ENCODE peak calls at places on chromosomes 12 and 14, in seven cellular contexts. O is kidney, P is brain microvascular endothelial cell, Z is psoas muscle, G is GM23338, C is K562, F is colonic mucosa. D is an unnamed sample. For H3K36me3, the result is how much of the 10 kb centered on the place peaks cover.

GRCh38 chr12:66978802-66979201 is 290.4 kb upstream of the CAND1 start:
- DNase-seq in Z (no peak), G (no peak), O (no peak), P (no peak), C (no peak), F (no peak), D (no peak)

GRCh38 chr14:51291016-51291415 is 51.0 kb downstream of the TMX1 start:
- DNase-seq in C (no peak), Z (no peak), P (no peak), G (no peak), F (no peak), O (no peak), D (no peak)

GRCh38 chr14:22650960-22651521 is 6.9 kb upstream of the OR6J1 start:
- DNase-seq in F (no peak), Z (no peak), P (peak), O (no peak), G (no peak), C (peak), D (no peak)

GRCh38 chr14:90522585-90523191 is 125.9 kb downstream of the CALM1 start:
- DNase-seq in O (peak), G (no peak), F (no peak), Z (peak), C (no peak), P (no peak), D (no peak)

GRCh38 chr12:108307006-108307405 is 32.1 kb downstream of the CMKLR1 start:
- DNase-seq in O (no peak), F (no peak), G (no peak), Z (no peak), P (peak), C (no peak), D (no peak)

GRCh38 chr14:20332946-20333782 is at the start of gene CCNB1IP1:
- DNase-seq in O (no peak), P (peak), C (peak), G (peak), F (peak), Z (peak), D (peak)

GRCh38 chr14:28875937-28876910 is 109.6 kb downstream of the FOXG1 start:
- DNase-seq in P (no peak), C (no peak), F (no peak), Z (no peak), O (no peak), G (peak), D (no peak)

GRCh38 chr14:32460267-32460666 is 131.2 kb downstream of the AKAP6 start:
- DNase-seq in G (no peak), F (no peak), O (no peak), Z (no peak), C (no peak), P (no peak), D (no peak)

GRCh38 chr14:31180299-31181051 is 27.1 kb downstream of the HECTD1 start:
- DNase-seq in O (no peak), G (no peak), C (no peak), F (no peak), P (no peak), Z (no peak), D (no peak)

GRCh38 chr12:6463858-6464257 is 6.6 kb downstream of the VAMP1 start:
- DNase-seq in C (no peak), P (no peak), F (no peak), Z (no peak), G (no peak), O (no peak), D (no peak)

GRCh38 chr14:74325446-74325845 is 22.7 kb upstream of the ABCD4 start:
- DNase-seq in O (no peak), F (no peak), P (no peak), Z (no peak), G (no peak), C (no peak), D (no peak)

DNA sequence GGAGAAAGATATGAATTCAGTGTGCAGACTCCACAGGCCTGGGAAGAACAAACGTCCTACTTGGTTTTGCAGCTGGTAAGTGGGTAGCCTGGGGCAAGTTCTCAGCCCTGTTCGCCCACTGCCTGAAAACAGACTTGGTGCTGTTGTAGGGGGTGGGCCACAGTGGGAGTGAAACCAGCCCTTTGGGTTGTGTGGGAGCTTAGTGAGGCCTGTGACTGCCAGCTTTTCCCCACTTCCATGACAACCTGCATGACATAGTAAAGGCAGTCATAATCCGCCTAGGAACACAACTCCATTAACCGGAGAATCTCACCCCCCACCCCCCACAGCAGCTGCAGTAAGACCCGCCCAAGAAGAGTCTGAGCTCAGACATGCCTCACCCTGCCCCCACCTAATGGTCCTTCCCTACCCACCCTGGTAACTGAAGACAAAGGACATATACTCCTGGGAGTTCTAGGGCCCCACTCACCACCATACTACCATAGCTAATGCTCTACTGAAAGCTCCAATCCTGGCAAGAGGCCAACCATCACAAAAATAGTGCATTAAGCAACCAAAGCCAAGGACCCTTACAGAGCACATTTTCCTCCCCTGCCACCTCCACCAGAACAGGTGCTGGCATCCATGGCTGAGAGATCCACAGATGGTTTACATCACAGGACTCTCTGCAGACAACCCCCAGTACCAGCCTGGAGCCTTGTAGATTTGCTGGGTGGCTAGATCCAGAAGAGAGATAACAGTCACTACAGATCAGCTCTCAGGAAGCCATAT is 39.8 kb upstream of the LMNTD1 start:
- DNase-seq in G (no peak), F (no peak), C (no peak), Z (no peak), O (no peak), P (no peak), D (no peak)
- H3K4me3 ChIP-seq in G (no peak), F (no peak), C (no peak), Z (no peak), O (no peak), P (no peak), D (no peak)

DNA sequence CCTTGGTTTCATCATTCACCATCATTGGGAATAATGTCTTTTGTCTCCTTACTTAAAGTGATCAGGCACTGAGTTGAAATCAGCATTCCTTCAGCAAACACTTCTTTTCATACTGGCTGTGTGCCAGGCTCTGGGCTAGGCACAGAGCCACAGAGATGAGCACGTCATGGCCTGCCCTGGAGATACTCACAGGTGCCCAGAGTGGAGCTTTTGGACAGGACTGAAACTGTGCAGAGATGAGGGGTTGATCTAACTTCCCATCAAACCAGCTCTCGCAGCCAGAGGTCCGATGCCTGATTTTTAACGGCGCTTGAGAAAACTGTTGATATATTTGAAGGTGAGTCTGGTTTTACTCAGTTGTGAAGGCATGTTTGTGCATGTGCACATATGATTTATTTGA is 43.1 kb downstream of the CACNA1C start:
- DNase-seq in C (no peak), Z (no peak), G (no peak), F (no peak), O (no peak), P (no peak), D (no peak)
- H3K36me3 ChIP-seq in C (under half), Z (under half), G (under half), F (under half), O (under half), P (under half), D (under half)

GRCh38 chr12:132045751-132046150 is 96.0 kb downstream of the EP400 start:
- DNase-seq in F (no peak), G (no peak), C (no peak), P (no peak), O (no peak), Z (no peak), D (no peak)
- H3K4me3 ChIP-seq in F (no peak), G (no peak), C (no peak), P (no peak), O (no peak), Z (no peak), D (no peak)

DNA sequence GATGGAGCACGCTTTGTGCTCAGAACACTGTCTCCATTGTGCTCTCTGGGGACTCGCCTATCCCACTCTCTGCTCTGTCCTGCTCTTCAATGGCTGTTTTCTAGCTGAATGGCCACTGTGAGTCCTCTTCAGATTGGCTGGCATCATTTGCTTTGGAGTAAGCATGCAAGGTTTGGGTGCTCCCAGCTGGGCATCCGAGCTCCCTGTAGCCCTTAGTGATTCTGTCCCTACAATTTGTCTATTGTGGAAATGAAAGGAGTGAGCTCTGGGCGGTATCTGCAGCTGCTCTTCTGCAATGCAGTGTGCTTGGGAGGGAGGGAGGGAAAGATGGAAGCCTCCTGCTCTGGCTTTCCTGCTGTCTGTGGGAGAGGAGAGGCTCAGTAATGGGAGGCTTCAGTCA is 84.8 kb downstream of the SMOC1 start:
- DNase-seq in O (no peak), F (no peak), C (no peak), P (no peak), G (no peak), Z (no peak), D (no peak)
- H3K36me3 ChIP-seq in O (under half), F (under half), C (under half), P (under half), G (under half), Z (under half), D (under half)

GRCh38 chr12:121578230-121579189 is 2.3 kb downstream of the KDM2B start:
- DNase-seq in P (no peak), C (no peak), O (peak), F (peak), Z (peak), G (peak), D (no peak)

GRCh38 chr12:121577443-121578180 is 3.2 kb downstream of the KDM2B start:
- DNase-seq in G (peak), C (no peak), F (peak), P (no peak), Z (no peak), O (no peak), D (no peak)

GRCh38 chr12:121575051-121575450 is 5.8 kb downstream of the KDM2B start:
- DNase-seq in F (no peak), Z (no peak), G (no peak), C (no peak), P (no peak), O (no peak), D (no peak)

GRCh38 chr12:121575952-121576615 is 4.7 kb downstream of the KDM2B start:
- DNase-seq in P (no peak), O (no peak), Z (no peak), F (no peak), G (no peak), C (no peak), D (no peak)

GRCh38 chr12:121576851-121577391 is 3.9 kb downstream of the KDM2B start:
- DNase-seq in O (no peak), Z (no peak), C (no peak), F (peak), P (peak), G (peak), D (no peak)
- H3K4me3 ChIP-seq in O (no peak), Z (no peak), C (no peak), F (no peak), P (no peak), G (peak), D (no peak)

DNA sequence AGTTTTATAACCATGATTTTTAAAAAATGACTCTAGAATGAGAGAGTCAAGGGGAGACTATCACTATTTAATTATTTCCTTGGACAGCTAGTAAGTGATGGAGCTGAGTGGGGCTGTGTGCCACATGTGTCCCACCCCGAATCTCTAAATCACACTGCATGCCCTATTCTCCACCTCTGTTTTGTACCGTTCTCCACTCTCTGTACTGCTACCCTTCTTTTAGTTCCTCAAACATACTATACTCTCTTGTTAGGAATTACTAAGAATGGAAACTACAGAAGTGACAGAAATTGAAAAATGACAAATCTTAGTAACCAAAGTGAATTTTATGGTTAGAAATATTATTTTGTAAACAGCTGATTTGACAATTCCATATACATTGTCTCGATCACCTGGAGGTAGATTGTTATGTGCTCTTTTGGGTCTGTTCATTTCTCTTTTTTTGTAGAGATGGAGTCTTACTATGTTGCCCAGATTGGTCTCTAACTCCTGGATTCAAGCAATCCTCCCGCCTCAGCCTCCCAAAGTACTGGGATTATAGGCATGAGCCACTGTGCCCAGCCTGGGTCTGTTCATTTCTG is 35.9 kb downstream of the SLC11A2 start:
- DNase-seq in P (no peak), Z (no peak), G (no peak), O (no peak), F (no peak), C (no peak), D (no peak)
- H3K36me3 ChIP-seq in P (under half), Z (half or more), G (under half), O (under half), F (under half), C (half or more), D (under half)

DNA sequence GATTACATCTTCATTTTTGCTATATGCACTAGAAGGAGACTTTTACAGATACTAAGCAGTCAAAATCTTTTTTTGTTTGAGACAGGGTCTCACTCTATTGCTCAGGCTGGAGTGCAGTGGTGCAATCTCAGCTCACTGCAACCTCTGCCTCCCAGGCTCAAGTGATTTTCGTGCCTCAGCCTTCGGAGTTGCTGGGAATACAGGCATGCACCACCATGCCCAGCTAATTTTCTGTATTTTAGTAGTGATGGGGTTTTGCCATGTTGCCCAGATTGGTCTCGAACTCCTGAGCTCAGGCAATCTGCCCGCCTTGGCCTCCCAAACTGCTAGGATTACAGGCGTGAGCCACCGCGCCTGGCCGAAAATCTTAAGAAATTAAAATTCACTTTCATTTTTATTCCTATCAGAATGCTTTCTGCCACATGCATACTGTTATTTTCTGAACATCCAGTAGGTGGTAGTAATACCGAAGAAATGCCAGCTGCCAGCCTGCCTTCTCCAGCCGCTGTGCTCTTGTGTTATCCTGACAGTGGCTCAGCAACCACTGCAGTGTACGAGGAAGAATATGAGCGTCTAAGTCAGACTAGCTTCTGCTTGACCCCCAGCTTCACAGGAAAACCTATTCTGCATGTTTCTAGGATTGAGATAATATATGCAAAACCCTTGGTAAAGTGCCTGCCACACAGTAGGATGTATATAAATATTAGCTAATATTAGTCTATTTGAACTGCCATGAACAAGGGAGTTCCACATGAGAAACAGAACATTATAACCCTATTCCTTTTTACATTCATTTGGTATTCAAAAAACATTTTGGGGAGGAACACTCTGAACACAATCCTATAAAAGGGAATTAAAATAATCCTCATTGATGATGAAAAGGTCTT is 54.2 kb downstream of the RPAP3 start:
- DNase-seq in Z (peak), P (peak), F (peak), O (peak), C (peak), G (peak), D (no peak)
- H3K4me3 ChIP-seq in Z (peak), P (no peak), F (peak), O (peak), C (no peak), G (no peak), D (peak)

D was measured in right lobe of liver.